ENCODE peak calls at places on chromosomes 11 and 22, in six cellular contexts. One of them, this sample, is unnamed.

GRCh38 chr22:46075764-46076531 is 74.4 kb upstream of the PPARA start:
- DNase-seq in HTR-8/SVneo: no peak
- DNase-seq in lung microvascular endothelial cell: no peak
- DNase-seq in activated naive CD4-positive, alpha-beta T cell treated with anti-CD3 and anti-CD28 coated beads, Interleukin-2, amount 50 U/mL, for 16 hours: no peak
- DNase-seq in activated CD4-positive, alpha-beta T cell treated with anti-CD3 and anti-CD28 coated beads, Interleukin-2, amount 50 U/mL, for 24 hours: no peak
- DNase-seq in brain microvascular endothelial cell: no peak
- DNase-seq in this sample: peak; percentile 52

GRCh38 chr11:65224939-65225283 is 36.9 kb upstream of the POLA2 start:
- DNase-seq in HTR-8/SVneo: peak; percentile 41
- DNase-seq in lung microvascular endothelial cell: peak; percentile 71
- DNase-seq in activated naive CD4-positive, alpha-beta T cell treated with anti-CD3 and anti-CD28 coated beads, Interleukin-2, amount 50 U/mL, for 16 hours: no peak
- DNase-seq in activated CD4-positive, alpha-beta T cell treated with anti-CD3 and anti-CD28 coated beads, Interleukin-2, amount 50 U/mL, for 24 hours: no peak
- DNase-seq in brain microvascular endothelial cell: peak; percentile 68
- DNase-seq in this sample: no peak

GRCh38 chr11:122071680-122072321 is 44.2 kb downstream of the BLID start:
- DNase-seq in HTR-8/SVneo: no peak
- DNase-seq in lung microvascular endothelial cell: no peak
- DNase-seq in activated naive CD4-positive, alpha-beta T cell treated with anti-CD3 and anti-CD28 coated beads, Interleukin-2, amount 50 U/mL, for 16 hours: no peak
- DNase-seq in activated CD4-positive, alpha-beta T cell treated with anti-CD3 and anti-CD28 coated beads, Interleukin-2, amount 50 U/mL, for 24 hours: no peak
- DNase-seq in brain microvascular endothelial cell: no peak
- DNase-seq in this sample: no peak

GRCh38 chr11:109680127-109680526 is 258.1 kb downstream of the C11orf87 start:
- DNase-seq in HTR-8/SVneo: no peak
- DNase-seq in lung microvascular endothelial cell: no peak
- DNase-seq in activated naive CD4-positive, alpha-beta T cell treated with anti-CD3 and anti-CD28 coated beads, Interleukin-2, amount 50 U/mL, for 16 hours: no peak
- DNase-seq in activated CD4-positive, alpha-beta T cell treated with anti-CD3 and anti-CD28 coated beads, Interleukin-2, amount 50 U/mL, for 24 hours: no peak
- DNase-seq in brain microvascular endothelial cell: peak; percentile 37
- DNase-seq in this sample: peak; percentile 23

GRCh38 chr11:107860688-107861087 is 2.1 kb upstream of the SLC35F2 start:
- DNase-seq in HTR-8/SVneo: no peak
- DNase-seq in lung microvascular endothelial cell: no peak
- DNase-seq in activated naive CD4-positive, alpha-beta T cell treated with anti-CD3 and anti-CD28 coated beads, Interleukin-2, amount 50 U/mL, for 16 hours: no peak
- DNase-seq in activated CD4-positive, alpha-beta T cell treated with anti-CD3 and anti-CD28 coated beads, Interleukin-2, amount 50 U/mL, for 24 hours: no peak
- DNase-seq in brain microvascular endothelial cell: no peak
- DNase-seq in this sample: no peak

GRCh38 chr11:65476632-65477270 is 22.1 kb upstream of the MALAT1 start:
- DNase-seq in HTR-8/SVneo: no peak
- DNase-seq in lung microvascular endothelial cell: peak; percentile 37
- DNase-seq in activated naive CD4-positive, alpha-beta T cell treated with anti-CD3 and anti-CD28 coated beads, Interleukin-2, amount 50 U/mL, for 16 hours: peak; percentile 44
- DNase-seq in activated CD4-positive, alpha-beta T cell treated with anti-CD3 and anti-CD28 coated beads, Interleukin-2, amount 50 U/mL, for 24 hours: no peak
- DNase-seq in brain microvascular endothelial cell: no peak
- DNase-seq in this sample: no peak

GRCh38 chr22:45136594-45136993 is 27.1 kb upstream of the NUP50 start:
- DNase-seq in HTR-8/SVneo: no peak
- DNase-seq in lung microvascular endothelial cell: no peak
- DNase-seq in activated naive CD4-positive, alpha-beta T cell treated with anti-CD3 and anti-CD28 coated beads, Interleukin-2, amount 50 U/mL, for 16 hours: no peak
- DNase-seq in activated CD4-positive, alpha-beta T cell treated with anti-CD3 and anti-CD28 coated beads, Interleukin-2, amount 50 U/mL, for 24 hours: no peak
- DNase-seq in brain microvascular endothelial cell: no peak
- DNase-seq in this sample: no peak

GRCh38 chr22:48951836-48952235 is 875.8 kb downstream of the BRD1 start:
- DNase-seq in HTR-8/SVneo: no peak
- DNase-seq in lung microvascular endothelial cell: no peak
- DNase-seq in activated naive CD4-positive, alpha-beta T cell treated with anti-CD3 and anti-CD28 coated beads, Interleukin-2, amount 50 U/mL, for 16 hours: no peak
- DNase-seq in activated CD4-positive, alpha-beta T cell treated with anti-CD3 and anti-CD28 coated beads, Interleukin-2, amount 50 U/mL, for 24 hours: no peak
- DNase-seq in brain microvascular endothelial cell: no peak
- DNase-seq in this sample: no peak

GRCh38 chr11:10329356-10329755 is 24.5 kb downstream of the ADM start:
- DNase-seq in HTR-8/SVneo: no peak
- DNase-seq in lung microvascular endothelial cell: no peak
- DNase-seq in activated naive CD4-positive, alpha-beta T cell treated with anti-CD3 and anti-CD28 coated beads, Interleukin-2, amount 50 U/mL, for 16 hours: no peak
- DNase-seq in activated CD4-positive, alpha-beta T cell treated with anti-CD3 and anti-CD28 coated beads, Interleukin-2, amount 50 U/mL, for 24 hours: no peak
- DNase-seq in brain microvascular endothelial cell: no peak
- DNase-seq in this sample: no peak

GRCh38 chr11:17846852-17847453 is 112.4 kb downstream of the KCNC1 start:
- DNase-seq in HTR-8/SVneo: no peak
- DNase-seq in lung microvascular endothelial cell: peak; percentile 12
- DNase-seq in activated naive CD4-positive, alpha-beta T cell treated with anti-CD3 and anti-CD28 coated beads, Interleukin-2, amount 50 U/mL, for 16 hours: no peak
- DNase-seq in activated CD4-positive, alpha-beta T cell treated with anti-CD3 and anti-CD28 coated beads, Interleukin-2, amount 50 U/mL, for 24 hours: no peak
- DNase-seq in brain microvascular endothelial cell: peak; percentile 18
- DNase-seq in this sample: no peak

GRCh38 chr11:16788141-16789060 is 50.0 kb downstream of the C11orf58 start:
- DNase-seq in HTR-8/SVneo: peak; percentile 76
- DNase-seq in lung microvascular endothelial cell: peak; percentile 73
- DNase-seq in activated naive CD4-positive, alpha-beta T cell treated with anti-CD3 and anti-CD28 coated beads, Interleukin-2, amount 50 U/mL, for 16 hours: peak; percentile 57
- DNase-seq in activated CD4-positive, alpha-beta T cell treated with anti-CD3 and anti-CD28 coated beads, Interleukin-2, amount 50 U/mL, for 24 hours: peak; percentile 30
- DNase-seq in brain microvascular endothelial cell: peak; percentile 63
- DNase-seq in this sample: peak; percentile 29

GRCh38 chr22:27154717-27155116 is 497.3 kb downstream of the MIAT start:
- DNase-seq in HTR-8/SVneo: no peak
- DNase-seq in lung microvascular endothelial cell: peak; percentile 3
- DNase-seq in activated naive CD4-positive, alpha-beta T cell treated with anti-CD3 and anti-CD28 coated beads, Interleukin-2, amount 50 U/mL, for 16 hours: no peak
- DNase-seq in activated CD4-positive, alpha-beta T cell treated with anti-CD3 and anti-CD28 coated beads, Interleukin-2, amount 50 U/mL, for 24 hours: no peak
- DNase-seq in brain microvascular endothelial cell: no peak
- DNase-seq in this sample: no peak

GRCh38 chr11:66443602-66444001 is 5.0 kb upstream of the MRPL11 start:
- DNase-seq in HTR-8/SVneo: peak; percentile 59
- DNase-seq in lung microvascular endothelial cell: peak; percentile 22
- DNase-seq in activated naive CD4-positive, alpha-beta T cell treated with anti-CD3 and anti-CD28 coated beads, Interleukin-2, amount 50 U/mL, for 16 hours: no peak
- DNase-seq in activated CD4-positive, alpha-beta T cell treated with anti-CD3 and anti-CD28 coated beads, Interleukin-2, amount 50 U/mL, for 24 hours: no peak
- DNase-seq in brain microvascular endothelial cell: peak; percentile 40
- DNase-seq in this sample: no peak

GRCh38 chr22:49767355-49768062 is 60.2 kb downstream of the BRD1 start:
- DNase-seq in HTR-8/SVneo: peak; percentile 35
- DNase-seq in lung microvascular endothelial cell: peak; percentile 62
- DNase-seq in activated naive CD4-positive, alpha-beta T cell treated with anti-CD3 and anti-CD28 coated beads, Interleukin-2, amount 50 U/mL, for 16 hours: peak; percentile 14
- DNase-seq in activated CD4-positive, alpha-beta T cell treated with anti-CD3 and anti-CD28 coated beads, Interleukin-2, amount 50 U/mL, for 24 hours: peak; percentile 13
- DNase-seq in brain microvascular endothelial cell: peak; percentile 51
- DNase-seq in this sample: peak; percentile 69

This sample was measured in foreskin melanocyte.